ENCODE peak calls at places on chromosomes 1 and 21, in seven cellular contexts. W, X, A, S, D, Y and P are unnamed samples. For H3K4me1, the result is how much of the 10 kb centered on the place peaks cover.

GRCh38 chr1:70993841-70994240 is 53.8 kb downstream of the PTGER3 start:
- DNase-seq in D (no peak), W (no peak), X (no peak), Y (no peak), S (no peak), A (no peak), P (no peak)

GRCh38 chr1:21238141-21238800 is 52.0 kb downstream of the ECE1 start:
- DNase-seq in D (no peak), A (no peak), W (no peak), S (no peak), Y (no peak), X (peak), P (no peak)

GRCh38 chr1:107831921-107832320 is 133.1 kb downstream of the VAV3 start:
- DNase-seq in Y (no peak), X (no peak), A (no peak), S (no peak), D (no peak), W (no peak), P (no peak)

GRCh38 chr1:218369688-218370511 is 24.8 kb downstream of the TGFB2 start:
- DNase-seq in D (no peak), S (no peak), A (no peak), Y (no peak), W (no peak), X (peak), P (no peak)

GRCh38 chr1:182388392-182389134 is 3.0 kb downstream of the GLUL start:
- DNase-seq in A (no peak), D (no peak), S (no peak), W (no peak), Y (no peak), X (no peak), P (no peak)

GRCh38 chr1:90839323-90839722 is 122.2 kb upstream of the BARHL2 start:
- DNase-seq in W (no peak), Y (no peak), X (no peak), D (no peak), A (no peak), S (no peak), P (no peak)

GRCh38 chr1:17538010-17538409 is 1.5 kb upstream of the ARHGEF10L start:
- DNase-seq in D (no peak), Y (no peak), X (no peak), S (no peak), W (no peak), A (no peak), P (peak)

GRCh38 chr1:219120625-219121544 is 52.8 kb upstream of the LYPLAL1 start:
- DNase-seq in W (peak), S (no peak), X (no peak), D (no peak), Y (no peak), A (peak), P (peak)

GRCh38 chr1:70961374-70961773 is 86.2 kb downstream of the PTGER3 start:
- DNase-seq in A (no peak), Y (no peak), S (no peak), X (peak), W (no peak), D (no peak), P (no peak)

GRCh38 chr1:198577444-198577843 is 37.0 kb upstream of the ATP6V1G3 start:
- DNase-seq in W (no peak), A (no peak), Y (no peak), S (no peak), X (no peak), D (no peak), P (no peak)

GRCh38 chr21:45764792-45765191 is 121.3 kb downstream of the PCBP3 start:
- DNase-seq in D (no peak), W (no peak), Y (no peak), A (no peak), X (no peak), S (no peak), P (no peak)
- H3K4me1 ChIP-seq in D (under half), W (under half), Y (under half), A (under half), X (under half), S (under half), P (under half)

DNA sequence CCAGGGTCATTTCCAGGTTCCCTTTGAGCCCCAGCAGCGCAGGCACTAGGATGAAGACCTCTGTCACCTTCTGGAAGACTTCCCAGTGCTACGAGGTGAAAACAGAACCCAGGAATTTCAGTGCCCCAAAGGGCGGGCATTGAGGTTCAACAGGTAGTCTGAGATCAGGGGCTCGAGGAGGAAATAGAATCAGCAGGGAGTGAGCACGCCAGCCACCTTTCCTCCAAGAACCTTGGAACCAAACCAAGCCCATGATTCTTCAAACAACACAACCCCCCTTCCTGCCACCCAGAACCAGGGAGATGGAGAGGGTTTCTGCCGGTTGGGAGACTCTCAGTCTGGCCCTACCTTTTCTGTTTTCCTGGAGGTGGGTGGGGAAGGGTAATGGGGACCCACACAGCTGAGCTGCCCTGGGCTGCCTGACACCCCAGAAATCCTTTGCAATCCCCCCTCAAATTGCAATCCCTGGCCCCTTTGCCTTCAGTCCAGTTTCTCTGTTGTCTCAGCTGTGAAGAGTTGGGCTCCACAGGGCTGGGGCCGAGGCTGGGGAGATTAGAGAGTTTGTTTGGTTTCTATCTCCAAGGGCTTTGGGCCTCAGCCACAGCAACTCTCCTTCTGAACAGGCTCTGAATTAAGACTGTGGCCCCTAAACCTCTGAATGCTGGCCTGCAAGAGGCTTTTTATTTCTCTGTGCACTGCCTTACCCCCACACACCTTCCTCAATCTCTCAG is 11.9 kb downstream of the SLC41A1 start:
- DNase-seq in S (no peak), X (no peak), A (no peak), Y (no peak), D (no peak), W (no peak), P (no peak)
- H3K4me1 ChIP-seq in S (under half), X (under half), A (under half), Y (under half), D (under half), W (under half), P (under half)

DNA sequence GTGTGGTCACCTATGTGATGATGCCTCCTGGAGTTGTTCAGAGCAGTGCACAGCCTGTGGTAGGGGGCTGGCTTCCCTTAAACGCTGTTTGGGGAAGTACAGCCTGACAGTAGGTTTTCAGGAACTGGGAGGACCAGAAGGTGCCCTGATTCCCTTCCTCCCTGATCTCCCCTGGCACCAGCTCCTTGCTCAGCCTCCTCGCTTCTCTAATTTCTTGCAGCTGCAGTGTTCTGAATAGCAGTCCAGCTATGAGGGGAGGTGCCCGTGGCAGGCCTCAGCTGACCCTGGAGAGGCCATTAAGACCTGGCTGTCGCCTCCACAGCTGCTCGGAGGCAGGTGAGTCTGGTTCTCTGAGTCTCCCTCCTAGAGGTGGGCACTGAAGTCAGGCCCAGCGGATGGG is 52.1 kb upstream of the RPL11 start:
- DNase-seq in A (no peak), W (no peak), D (no peak), X (no peak), Y (no peak), S (no peak), P (no peak)
- H3K4me1 ChIP-seq in A (under half), W (under half), D (under half), X (under half), Y (under half), S (under half), P (under half)

GRCh38 chr1:27877115-27877416 is 4.7 kb downstream of the THEMIS2 start:
- DNase-seq in Y (no peak), D (no peak), W (no peak), S (no peak), X (no peak), A (no peak), P (no peak)
- H3K4me1 ChIP-seq in Y (under half), D (under half), W (under half), S (under half), X (under half), A (under half), P (under half)

GRCh38 chr1:27520651-27521050 is 30.7 kb upstream of the WASF2 start:
- DNase-seq in S (no peak), A (no peak), Y (no peak), W (no peak), X (no peak), D (no peak), P (no peak)
- H3K4me1 ChIP-seq in S (under half), A (half or more), Y (under half), W (half or more), X (half or more), D (half or more), P (under half)